ENCODE peak calls at places on chromosome 10, in four cellular contexts. One of them, this sample, is unnamed.

GRCh38 chr10:119270893-119271361 is 63.6 kb downstream of the GRK5 start:
- DNase-seq in WTC11: no peak
- DNase-seq in GM12878: no peak
- DNase-seq in K562: peak
- DNase-seq in this sample: peak

GRCh38 chr10:4254101-4254994 is 469.3 kb upstream of the KLF6 start:
- DNase-seq in WTC11: no peak
- DNase-seq in GM12878: no peak
- DNase-seq in K562: no peak
- DNase-seq in this sample: no peak

GRCh38 chr10:108911814-108912541 is 1011.3 kb downstream of the XPNPEP1 start:
- DNase-seq in WTC11: peak
- DNase-seq in GM12878: no peak
- DNase-seq in K562: no peak
- DNase-seq in this sample: peak

GRCh38 chr10:43186150-43186549 is 47.9 kb downstream of the CSGALNACT2 start:
- DNase-seq in WTC11: no peak
- DNase-seq in GM12878: no peak
- DNase-seq in K562: no peak
- DNase-seq in this sample: no peak

GRCh38 chr10:38054361-38054797 is 39.8 kb upstream of the ZNF37A start:
- DNase-seq in WTC11: no peak
- DNase-seq in GM12878: no peak
- DNase-seq in K562: no peak
- DNase-seq in this sample: no peak

GRCh38 chr10:27242473-27242950 is 1.9 kb upstream of the ACBD5 start:
- DNase-seq in WTC11: no peak
- DNase-seq in GM12878: no peak
- DNase-seq in K562: no peak
- DNase-seq in this sample: no peak

GRCh38 chr10:133438711-133439273 is 14.4 kb upstream of the SPRN start:
- DNase-seq in WTC11: no peak
- DNase-seq in GM12878: peak
- DNase-seq in K562: peak
- DNase-seq in this sample: peak

GRCh38 chr10:131726967-131727366 is 173.8 kb upstream of the PPP2R2D start:
- DNase-seq in WTC11: no peak
- DNase-seq in GM12878: no peak
- DNase-seq in K562: no peak
- DNase-seq in this sample: no peak

GRCh38 chr10:421170-421569 is 268.3 kb downstream of the DIP2C start:
- DNase-seq in WTC11: no peak
- DNase-seq in GM12878: no peak
- DNase-seq in K562: no peak
- DNase-seq in this sample: no peak

GRCh38 chr10:132610071-132610701 is 72.6 kb downstream of the INPP5A start:
- DNase-seq in WTC11: peak
- DNase-seq in GM12878: no peak
- DNase-seq in K562: no peak
- DNase-seq in this sample: no peak

GRCh38 chr10:46551701-46552525 is 4.5 kb downstream of the GPRIN2 start:
- DNase-seq in WTC11: peak
- DNase-seq in GM12878: no peak
- DNase-seq in K562: no peak
- DNase-seq in this sample: no peak

GRCh38 chr10:113475381-113475807 is 77.5 kb upstream of the HABP2 start:
- DNase-seq in WTC11: no peak
- DNase-seq in GM12878: no peak
- DNase-seq in K562: no peak
- DNase-seq in this sample: no peak

GRCh38 chr10:21824409-21824808 is 179.1 kb downstream of the DNAJC1 start:
- DNase-seq in WTC11: no peak
- DNase-seq in GM12878: no peak
- DNase-seq in K562: peak
- DNase-seq in this sample: no peak
- TF ChIP-seq ESRRA in WTC11: no peak
- TF ChIP-seq ESRRA in GM12878: no peak
- TF ChIP-seq ESRRA in K562: no peak
- TF ChIP-seq ESRRA in this sample: no peak

DNA sequence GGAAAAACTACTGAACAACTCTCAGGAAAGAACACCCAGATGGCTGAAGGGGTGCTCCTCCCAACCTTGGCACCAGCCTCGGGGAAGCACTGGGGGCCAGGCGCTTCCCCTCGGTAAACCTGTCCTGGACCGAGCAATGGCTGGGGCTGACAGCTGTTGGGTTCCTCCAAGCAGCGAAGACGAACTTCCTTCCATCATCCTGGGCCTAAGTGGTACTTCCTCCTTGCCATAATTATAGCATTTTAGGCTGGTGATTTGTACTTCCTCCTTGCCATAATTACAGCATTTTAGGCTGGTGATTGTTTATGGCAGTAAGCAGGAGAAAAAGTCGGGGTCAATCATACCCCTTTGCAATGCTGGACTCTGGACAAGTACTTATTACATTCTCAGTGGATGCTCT is 69.3 kb downstream of the MYOF start:
- DNase-seq in WTC11: no peak
- DNase-seq in GM12878: no peak
- DNase-seq in K562: no peak
- DNase-seq in this sample: no peak
- TF ChIP-seq TCF7 in WTC11: no peak
- TF ChIP-seq TCF7 in GM12878: no peak
- TF ChIP-seq TCF7 in K562: no peak
- TF ChIP-seq TCF7 in this sample: no peak

GRCh38 chr10:28840954-28841353 is 163.6 kb downstream of the BAMBI start:
- DNase-seq in WTC11: no peak
- DNase-seq in GM12878: no peak
- DNase-seq in K562: no peak
- DNase-seq in this sample: no peak
- TF ChIP-seq ESRRA in WTC11: no peak
- TF ChIP-seq ESRRA in GM12878: no peak
- TF ChIP-seq ESRRA in K562: no peak
- TF ChIP-seq ESRRA in this sample: no peak

DNA sequence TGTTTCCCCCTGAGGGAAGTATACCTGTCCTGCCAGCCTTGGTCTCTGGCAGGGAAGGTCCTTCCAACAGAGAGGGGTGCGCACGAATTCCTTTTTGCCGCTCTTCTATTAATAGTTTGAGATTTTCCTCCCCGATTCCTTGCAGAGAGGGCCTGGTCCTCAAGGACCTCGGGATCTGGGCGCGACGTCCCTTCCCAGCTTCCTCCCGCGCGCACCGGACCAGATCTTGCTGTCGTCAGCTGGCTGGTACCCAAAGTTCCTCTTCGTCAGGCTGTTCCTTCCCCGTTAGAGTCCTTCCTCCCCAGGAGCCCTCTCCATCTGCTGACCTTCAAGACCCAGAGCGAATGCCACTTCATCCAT is 746 bp upstream of the GOT1 start:
- DNase-seq in WTC11: peak
- DNase-seq in GM12878: no peak
- DNase-seq in K562: peak
- DNase-seq in this sample: no peak
- TF ChIP-seq TCF7 in WTC11: no peak
- TF ChIP-seq TCF7 in GM12878: no peak
- TF ChIP-seq TCF7 in K562: no peak
- TF ChIP-seq TCF7 in this sample: no peak

DNA sequence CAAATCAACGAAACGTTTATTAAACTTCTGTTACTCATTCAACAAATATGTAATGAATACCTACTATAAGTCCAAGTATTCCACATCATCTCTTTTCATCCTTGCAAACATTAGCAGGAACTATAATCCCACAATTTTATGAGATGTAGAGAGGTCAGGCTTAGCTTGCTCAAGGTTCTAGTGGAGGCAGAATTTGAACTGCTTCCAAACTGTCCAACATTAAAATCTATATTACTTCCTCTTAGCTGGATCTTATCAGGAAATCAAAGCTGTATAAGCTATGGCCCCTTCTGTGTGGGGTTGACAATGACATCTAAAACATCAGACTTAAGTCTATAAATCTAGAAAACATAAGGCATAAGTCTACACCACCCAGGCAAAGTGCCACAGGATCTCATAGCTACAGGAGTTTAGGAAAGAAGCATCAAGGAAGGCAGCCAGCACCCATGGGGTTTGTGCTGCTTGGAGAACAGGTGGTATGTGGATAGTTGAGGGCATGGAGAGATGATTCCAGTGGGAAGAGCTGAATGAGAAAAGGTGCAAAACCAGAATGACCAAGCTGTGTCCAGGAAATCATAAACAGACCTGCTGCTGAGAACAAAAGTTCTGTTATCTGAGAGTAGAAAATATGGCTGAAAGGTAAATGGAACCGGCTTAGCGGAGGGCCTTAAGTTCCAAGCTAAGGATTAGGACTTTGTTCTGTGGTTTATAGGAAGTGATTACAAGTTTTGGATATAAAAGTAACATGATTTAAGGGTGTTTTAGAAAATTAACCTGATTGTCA is 34.5 kb downstream of the PAPSS2 start:
- DNase-seq in WTC11: no peak
- DNase-seq in GM12878: no peak
- DNase-seq in K562: no peak
- DNase-seq in this sample: no peak
- TF ChIP-seq ESRRA in WTC11: no peak
- TF ChIP-seq ESRRA in GM12878: no peak
- TF ChIP-seq ESRRA in K562: no peak
- TF ChIP-seq ESRRA in this sample: no peak

GRCh38 chr10:121459279-121459764 is 138.9 kb downstream of the FGFR2 start:
- DNase-seq in WTC11: no peak
- DNase-seq in GM12878: no peak
- DNase-seq in K562: no peak
- DNase-seq in this sample: no peak
- TF ChIP-seq TCF7 in WTC11: no peak
- TF ChIP-seq TCF7 in GM12878: no peak
- TF ChIP-seq TCF7 in K562: no peak
- TF ChIP-seq TCF7 in this sample: no peak

DNA sequence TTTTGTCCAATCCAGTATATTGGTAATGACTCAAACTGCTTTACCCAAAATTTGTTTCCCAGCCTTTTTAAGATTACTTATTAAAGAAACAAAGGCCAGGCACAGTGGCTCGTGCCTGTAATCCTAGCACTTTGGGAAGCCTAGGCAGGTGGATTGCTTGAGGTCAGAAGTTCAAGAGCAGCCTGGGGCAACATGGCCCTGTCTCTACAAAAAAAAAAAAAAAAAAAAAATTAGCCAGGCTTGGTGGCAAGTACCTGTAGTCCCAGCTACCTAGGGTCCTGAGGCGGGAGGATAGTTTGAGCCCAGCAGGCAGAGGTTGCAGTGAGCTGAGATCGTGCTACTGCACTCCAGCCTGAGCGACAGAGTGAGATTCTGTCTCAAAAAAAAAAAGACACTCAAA is 7.0 kb upstream of the ARHGAP12 start:
- DNase-seq in WTC11: no peak
- DNase-seq in GM12878: no peak
- DNase-seq in K562: no peak
- DNase-seq in this sample: no peak
- TF ChIP-seq ESRRA in WTC11: no peak
- TF ChIP-seq ESRRA in GM12878: no peak
- TF ChIP-seq ESRRA in K562: no peak
- TF ChIP-seq ESRRA in this sample: no peak

DNA sequence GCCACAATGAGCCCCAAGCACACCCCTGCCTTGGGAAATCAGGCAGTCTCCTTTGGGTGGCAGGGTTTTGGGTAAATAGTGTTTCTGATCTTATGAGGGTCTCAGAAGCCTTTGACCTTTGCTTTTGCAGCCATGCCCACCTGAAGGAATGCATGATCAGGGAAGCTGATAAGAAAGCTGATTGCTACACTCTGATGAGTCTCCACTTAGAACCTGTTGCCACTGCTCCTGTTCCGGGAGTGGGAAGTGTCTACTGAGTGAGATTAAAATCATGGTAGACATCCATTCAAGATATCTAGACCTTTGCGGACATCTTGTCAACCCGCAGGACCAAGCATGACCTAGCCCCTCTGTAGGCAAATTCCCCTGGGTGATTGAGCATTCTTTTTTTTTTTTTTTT is 282.6 kb downstream of the SKIDA1 start:
- DNase-seq in WTC11: no peak
- DNase-seq in GM12878: no peak
- DNase-seq in K562: no peak
- DNase-seq in this sample: no peak
- TF ChIP-seq TCF7 in WTC11: no peak
- TF ChIP-seq TCF7 in GM12878: no peak
- TF ChIP-seq TCF7 in K562: no peak
- TF ChIP-seq TCF7 in this sample: no peak

GRCh38 chr10:50855015-50855414 is 30.4 kb downstream of the A1CF start:
- DNase-seq in WTC11: no peak
- DNase-seq in GM12878: no peak
- DNase-seq in K562: no peak
- DNase-seq in this sample: no peak
- TF ChIP-seq ESRRA in WTC11: no peak
- TF ChIP-seq ESRRA in GM12878: no peak
- TF ChIP-seq ESRRA in K562: no peak
- TF ChIP-seq ESRRA in this sample: no peak

DNA sequence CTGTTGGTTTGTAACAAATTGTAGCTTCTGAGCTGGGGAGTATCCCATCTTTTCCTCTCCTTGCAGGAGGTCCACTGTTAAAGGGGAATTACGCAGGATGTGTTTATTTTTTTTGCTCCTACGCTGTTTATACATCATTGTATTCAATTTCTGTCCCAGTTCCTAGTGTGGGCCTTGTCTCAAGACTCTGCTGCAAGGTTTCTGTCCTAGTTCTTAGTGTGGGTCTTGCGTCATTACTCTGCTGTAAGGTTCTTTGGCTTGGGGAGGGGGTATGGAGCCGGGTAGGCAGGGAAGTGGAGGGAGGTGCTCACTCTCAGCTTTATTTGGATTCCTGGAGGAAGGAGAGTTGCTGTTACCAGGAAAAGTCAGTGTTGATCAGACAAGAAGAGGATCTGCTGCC is 64.0 kb upstream of the TRIM8 start:
- DNase-seq in WTC11: no peak
- DNase-seq in GM12878: no peak
- DNase-seq in K562: no peak
- DNase-seq in this sample: no peak
- TF ChIP-seq TCF7 in WTC11: no peak
- TF ChIP-seq TCF7 in GM12878: no peak
- TF ChIP-seq TCF7 in K562: no peak
- TF ChIP-seq TCF7 in this sample: no peak

This sample was measured in HepG2.